ENCODE peak calls at places on chromosomes 2 and 18, in eight cellular contexts. One of them, this sample, is unnamed.
A peak's percentile ranks its signal among the peaks of the same experiment; 100 is the strongest.

GRCh38 chr2:240960963-240961876 is 37.2 kb upstream of the SNED1 start:
- DNase-seq in PC-3: no peak
- DNase-seq in adipocyte: peak; percentile 23
- DNase-seq in neural progenitor cell: no peak
- DNase-seq in hepatocyte: peak; percentile 48
- DNase-seq in neuronal stem cell: no peak
- DNase-seq in heart right ventricle: no peak
- DNase-seq in GM23338: no peak
- DNase-seq in this sample: peak; percentile 22

GRCh38 chr2:232887171-232887850 is 17.2 kb downstream of the SNORC start:
- DNase-seq in PC-3: no peak
- DNase-seq in adipocyte: no peak
- DNase-seq in neural progenitor cell: peak; percentile 50
- DNase-seq in hepatocyte: no peak
- DNase-seq in neuronal stem cell: no peak
- DNase-seq in heart right ventricle: no peak
- DNase-seq in GM23338: peak; percentile 51
- DNase-seq in this sample: no peak

GRCh38 chr2:95347681-95348608 is 50.8 kb downstream of the KCNIP3 start:
- DNase-seq in PC-3: no peak
- DNase-seq in adipocyte: no peak
- DNase-seq in neural progenitor cell: no peak
- DNase-seq in hepatocyte: no peak
- DNase-seq in neuronal stem cell: no peak
- DNase-seq in heart right ventricle: no peak
- DNase-seq in GM23338: no peak
- DNase-seq in this sample: no peak

GRCh38 chr2:28621172-28622100 is 125.6 kb downstream of the PLB1 start:
- DNase-seq in PC-3: peak; percentile 92
- DNase-seq in adipocyte: peak; percentile 91
- DNase-seq in neural progenitor cell: peak; percentile 70
- DNase-seq in hepatocyte: peak; percentile 93
- DNase-seq in neuronal stem cell: peak; percentile 32
- DNase-seq in heart right ventricle: no peak
- DNase-seq in GM23338: peak; percentile 49
- DNase-seq in this sample: peak; percentile 63

GRCh38 chr2:133197156-133197555 is 371.1 kb downstream of the NCKAP5 start:
- DNase-seq in PC-3: no peak
- DNase-seq in adipocyte: no peak
- DNase-seq in neural progenitor cell: no peak
- DNase-seq in hepatocyte: no peak
- DNase-seq in neuronal stem cell: no peak
- DNase-seq in heart right ventricle: no peak
- DNase-seq in GM23338: no peak
- DNase-seq in this sample: no peak

GRCh38 chr18:75896865-75897264 is 469.4 kb upstream of the SMIM21 start:
- DNase-seq in PC-3: peak; percentile 46
- DNase-seq in adipocyte: no peak
- DNase-seq in neural progenitor cell: peak; percentile 51
- DNase-seq in hepatocyte: peak; percentile 64
- DNase-seq in neuronal stem cell: no peak
- DNase-seq in heart right ventricle: no peak
- DNase-seq in GM23338: peak; percentile 28
- DNase-seq in this sample: peak; percentile 30

GRCh38 chr2:58067001-58067400 is 20.4 kb downstream of the VRK2 start:
- DNase-seq in PC-3: no peak
- DNase-seq in adipocyte: no peak
- DNase-seq in neural progenitor cell: no peak
- DNase-seq in hepatocyte: no peak
- DNase-seq in neuronal stem cell: no peak
- DNase-seq in heart right ventricle: no peak
- DNase-seq in GM23338: no peak
- DNase-seq in this sample: no peak

GRCh38 chr2:46494596-46494995 is 15.2 kb downstream of the TMEM247 start:
- DNase-seq in PC-3: no peak
- DNase-seq in adipocyte: no peak
- DNase-seq in neural progenitor cell: no peak
- DNase-seq in hepatocyte: no peak
- DNase-seq in neuronal stem cell: no peak
- DNase-seq in heart right ventricle: no peak
- DNase-seq in GM23338: no peak
- DNase-seq in this sample: no peak

GRCh38 chr2:241035142-241035817 is 36.9 kb downstream of the SNED1 start:
- DNase-seq in PC-3: no peak
- DNase-seq in adipocyte: no peak
- DNase-seq in neural progenitor cell: peak; percentile 57
- DNase-seq in hepatocyte: no peak
- DNase-seq in neuronal stem cell: no peak
- DNase-seq in heart right ventricle: no peak
- DNase-seq in GM23338: peak; percentile 76
- DNase-seq in this sample: peak; percentile 93

GRCh38 chr18:11994346-11994707 is 13.0 kb downstream of the IMPA2 start:
- DNase-seq in PC-3: peak; percentile 68
- DNase-seq in adipocyte: peak; percentile 85
- DNase-seq in neural progenitor cell: no peak
- DNase-seq in hepatocyte: peak; percentile 82
- DNase-seq in neuronal stem cell: no peak
- DNase-seq in heart right ventricle: peak; percentile 60
- DNase-seq in GM23338: no peak
- DNase-seq in this sample: peak; percentile 16

GRCh38 chr2:74020717-74021406 is 36.2 kb downstream of the TET3 start:
- DNase-seq in PC-3: no peak
- DNase-seq in adipocyte: no peak
- DNase-seq in neural progenitor cell: no peak
- DNase-seq in hepatocyte: no peak
- DNase-seq in neuronal stem cell: no peak
- DNase-seq in heart right ventricle: no peak
- DNase-seq in GM23338: no peak
- DNase-seq in this sample: no peak

GRCh38 chr2:174635015-174635593 is 37.5 kb upstream of the WIPF1 start:
- DNase-seq in PC-3: no peak
- DNase-seq in adipocyte: no peak
- DNase-seq in neural progenitor cell: no peak
- DNase-seq in hepatocyte: no peak
- DNase-seq in neuronal stem cell: no peak
- DNase-seq in heart right ventricle: no peak
- DNase-seq in GM23338: no peak
- DNase-seq in this sample: no peak

GRCh38 chr2:16240459-16240858 is 300.1 kb downstream of the MYCN start:
- DNase-seq in PC-3: no peak
- DNase-seq in adipocyte: no peak
- DNase-seq in neural progenitor cell: no peak
- DNase-seq in hepatocyte: no peak
- DNase-seq in neuronal stem cell: no peak
- DNase-seq in heart right ventricle: no peak
- DNase-seq in GM23338: no peak
- DNase-seq in this sample: no peak

GRCh38 chr2:42100696-42101585 is 53.1 kb downstream of the PKDCC start:
- DNase-seq in PC-3: peak; percentile 58
- DNase-seq in adipocyte: peak; percentile 84
- DNase-seq in neural progenitor cell: peak; percentile 77
- DNase-seq in hepatocyte: peak; percentile 76
- DNase-seq in neuronal stem cell: peak; percentile 24
- DNase-seq in heart right ventricle: peak; percentile 72
- DNase-seq in GM23338: peak; percentile 78
- DNase-seq in this sample: peak; percentile 78

GRCh38 chr2:159292157-159292556 is 5.7 kb upstream of the WDSUB1 start:
- DNase-seq in PC-3: no peak
- DNase-seq in adipocyte: no peak
- DNase-seq in neural progenitor cell: peak; percentile 20
- DNase-seq in hepatocyte: no peak
- DNase-seq in neuronal stem cell: no peak
- DNase-seq in heart right ventricle: no peak
- DNase-seq in GM23338: peak; percentile 36
- DNase-seq in this sample: no peak

GRCh38 chr18:37270046-37270665 is 295.4 kb downstream of the CELF4 start:
- DNase-seq in PC-3: peak; percentile 24
- DNase-seq in adipocyte: peak; percentile 82
- DNase-seq in neural progenitor cell: peak; percentile 91
- DNase-seq in hepatocyte: peak; percentile 84
- DNase-seq in neuronal stem cell: peak; percentile 89
- DNase-seq in heart right ventricle: no peak
- DNase-seq in GM23338: peak; percentile 85
- DNase-seq in this sample: peak; percentile 15

GRCh38 chr2:70450641-70451250 is 102.9 kb downstream of the TGFA start:
- DNase-seq in PC-3: peak; percentile 17
- DNase-seq in adipocyte: no peak
- DNase-seq in neural progenitor cell: no peak
- DNase-seq in hepatocyte: no peak
- DNase-seq in neuronal stem cell: no peak
- DNase-seq in heart right ventricle: no peak
- DNase-seq in GM23338: no peak
- DNase-seq in this sample: no peak

GRCh38 chr18:70195852-70196434 is 9.5 kb downstream of the RTTN start:
- DNase-seq in PC-3: peak; percentile 76
- DNase-seq in adipocyte: peak; percentile 82
- DNase-seq in neural progenitor cell: peak; percentile 47
- DNase-seq in hepatocyte: peak; percentile 68
- DNase-seq in neuronal stem cell: peak; percentile 8
- DNase-seq in heart right ventricle: no peak
- DNase-seq in GM23338: peak; percentile 58
- DNase-seq in this sample: peak; percentile 34

GRCh38 chr2:28346587-28346986 is 46.1 kb upstream of the FOSL2 start:
- DNase-seq in PC-3: no peak
- DNase-seq in adipocyte: peak; percentile 46
- DNase-seq in neural progenitor cell: no peak
- DNase-seq in hepatocyte: peak; percentile 57
- DNase-seq in neuronal stem cell: no peak
- DNase-seq in heart right ventricle: no peak
- DNase-seq in GM23338: no peak
- DNase-seq in this sample: no peak

GRCh38 chr2:61536086-61536722 is 2.0 kb downstream of the XPO1 start:
- DNase-seq in PC-3: peak; percentile 5
- DNase-seq in adipocyte: peak; percentile 61
- DNase-seq in neural progenitor cell: no peak
- DNase-seq in hepatocyte: peak; percentile 16
- DNase-seq in neuronal stem cell: no peak
- DNase-seq in heart right ventricle: peak; percentile 79
- DNase-seq in GM23338: no peak
- DNase-seq in this sample: no peak

GRCh38 chr2:40367032-40367431 is 84.9 kb downstream of the SLC8A1 start:
- DNase-seq in PC-3: no peak
- DNase-seq in adipocyte: no peak
- DNase-seq in neural progenitor cell: no peak
- DNase-seq in hepatocyte: no peak
- DNase-seq in neuronal stem cell: no peak
- DNase-seq in heart right ventricle: no peak
- DNase-seq in GM23338: no peak
- DNase-seq in this sample: no peak

GRCh38 chr2:26846881-26847662 is 860 bp upstream of the DPYSL5 start:
- DNase-seq in PC-3: no peak
- DNase-seq in adipocyte: no peak
- DNase-seq in neural progenitor cell: peak; percentile 63
- DNase-seq in hepatocyte: peak; percentile 8
- DNase-seq in neuronal stem cell: peak; percentile 41
- DNase-seq in heart right ventricle: peak; percentile 11
- DNase-seq in GM23338: peak; percentile 39
- DNase-seq in this sample: no peak
- H3K4me3 ChIP-seq in PC-3: no peak overlapping the region
- H3K4me3 ChIP-seq in adipocyte: no peak overlapping the region
- H3K4me3 ChIP-seq in neural progenitor cell: peak overlapping the region; percentile 97
- H3K4me3 ChIP-seq in hepatocyte: peak overlapping the region; percentile 8
- H3K4me3 ChIP-seq in neuronal stem cell: peak overlapping the region; percentile 79
- H3K4me3 ChIP-seq in heart right ventricle: peak overlapping the region; percentile 43
- H3K4me3 ChIP-seq in GM23338: peak overlapping the region; percentile 82
- H3K4me3 ChIP-seq in this sample: no peak overlapping the region

GRCh38 chr2:209146682-209147320 is 277.0 kb upstream of the MAP2 start:
- DNase-seq in PC-3: no peak
- DNase-seq in adipocyte: no peak
- DNase-seq in neural progenitor cell: no peak
- DNase-seq in hepatocyte: no peak
- DNase-seq in neuronal stem cell: no peak
- DNase-seq in heart right ventricle: no peak
- DNase-seq in GM23338: no peak
- DNase-seq in this sample: no peak

GRCh38 chr2:209141142-209141541 is 282.7 kb upstream of the MAP2 start:
- DNase-seq in PC-3: no peak
- DNase-seq in adipocyte: no peak
- DNase-seq in neural progenitor cell: no peak
- DNase-seq in hepatocyte: no peak
- DNase-seq in neuronal stem cell: no peak
- DNase-seq in heart right ventricle: no peak
- DNase-seq in GM23338: no peak
- DNase-seq in this sample: no peak

GRCh38 chr2:209138079-209138478 is 285.8 kb upstream of the MAP2 start:
- DNase-seq in PC-3: no peak
- DNase-seq in adipocyte: no peak
- DNase-seq in neural progenitor cell: no peak
- DNase-seq in hepatocyte: no peak
- DNase-seq in neuronal stem cell: no peak
- DNase-seq in heart right ventricle: no peak
- DNase-seq in GM23338: peak; percentile 65
- DNase-seq in this sample: no peak

GRCh38 chr2:209145941-209146681 is 277.7 kb upstream of the MAP2 start:
- DNase-seq in PC-3: no peak
- DNase-seq in adipocyte: no peak
- DNase-seq in neural progenitor cell: peak; percentile 7
- DNase-seq in hepatocyte: no peak
- DNase-seq in neuronal stem cell: no peak
- DNase-seq in heart right ventricle: no peak
- DNase-seq in GM23338: peak; percentile 58
- DNase-seq in this sample: no peak

DNA sequence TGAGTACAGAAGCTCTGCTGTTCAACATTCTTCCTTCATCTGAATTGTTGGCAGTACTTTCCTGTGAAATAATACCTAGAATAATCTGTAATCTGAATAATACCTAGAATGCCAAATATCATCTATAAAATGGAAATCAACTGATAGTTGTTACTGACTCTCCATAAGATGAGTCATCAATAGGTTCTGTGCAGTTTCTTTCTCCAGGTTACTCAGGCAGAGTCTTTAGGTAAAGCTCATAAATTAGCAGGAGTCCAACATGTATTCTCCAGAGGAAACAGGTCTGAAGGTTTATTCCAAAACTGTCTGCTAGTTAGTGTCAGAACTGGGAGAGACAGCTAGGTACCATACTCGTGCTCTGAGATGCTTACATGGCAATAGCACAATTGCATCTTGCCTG is 282.0 kb upstream of the MAP2 start:
- DNase-seq in PC-3: no peak
- DNase-seq in adipocyte: no peak
- DNase-seq in neural progenitor cell: no peak
- DNase-seq in hepatocyte: no peak
- DNase-seq in neuronal stem cell: no peak
- DNase-seq in heart right ventricle: no peak
- DNase-seq in GM23338: no peak
- DNase-seq in this sample: no peak
- H3K4me1 ChIP-seq in PC-3: no peaks in the 10 kb centered on the region
- H3K4me1 ChIP-seq in adipocyte: no peaks in the 10 kb centered on the region
- H3K4me1 ChIP-seq in neural progenitor cell: no peaks in the 10 kb centered on the region
- H3K4me1 ChIP-seq in hepatocyte: no peaks in the 10 kb centered on the region
- H3K4me1 ChIP-seq in neuronal stem cell: no peaks in the 10 kb centered on the region
- H3K4me1 ChIP-seq in heart right ventricle: no peaks in the 10 kb centered on the region
- H3K4me1 ChIP-seq in GM23338: peaks cover 70% of the 10 kb centered on the region
- H3K4me1 ChIP-seq in this sample: no peaks in the 10 kb centered on the region

GRCh38 chr18:64668563-64668962 is 519.7 kb upstream of the LINC00305 start:
- DNase-seq in PC-3: peak; percentile 58
- DNase-seq in adipocyte: no peak
- DNase-seq in neural progenitor cell: no peak
- DNase-seq in hepatocyte: no peak
- DNase-seq in neuronal stem cell: no peak
- DNase-seq in heart right ventricle: no peak
- DNase-seq in GM23338: no peak
- DNase-seq in this sample: no peak
- H3K4me3 ChIP-seq in PC-3: no peak overlapping the region
- H3K4me3 ChIP-seq in adipocyte: no peak overlapping the region
- H3K4me3 ChIP-seq in neural progenitor cell: no peak overlapping the region
- H3K4me3 ChIP-seq in hepatocyte: no peak overlapping the region
- H3K4me3 ChIP-seq in neuronal stem cell: no peak overlapping the region
- H3K4me3 ChIP-seq in heart right ventricle: no peak overlapping the region
- H3K4me3 ChIP-seq in GM23338: no peak overlapping the region
- H3K4me3 ChIP-seq in this sample: no peak overlapping the region

GRCh38 chr2:20111311-20112131 is 60.1 kb upstream of the LAPTM4A start:
- DNase-seq in PC-3: no peak
- DNase-seq in adipocyte: no peak
- DNase-seq in neural progenitor cell: no peak
- DNase-seq in hepatocyte: peak; percentile 8
- DNase-seq in neuronal stem cell: no peak
- DNase-seq in heart right ventricle: no peak
- DNase-seq in GM23338: no peak
- DNase-seq in this sample: no peak
- H3K4me1 ChIP-seq in PC-3: peaks cover 38% of the 10 kb centered on the region
- H3K4me1 ChIP-seq in adipocyte: peaks cover 1% of the 10 kb centered on the region
- H3K4me1 ChIP-seq in neural progenitor cell: no peaks in the 10 kb centered on the region
- H3K4me1 ChIP-seq in hepatocyte: peaks cover 18% of the 10 kb centered on the region
- H3K4me1 ChIP-seq in neuronal stem cell: peaks cover under 1% of the 10 kb centered on the region
- H3K4me1 ChIP-seq in heart right ventricle: peaks cover 12% of the 10 kb centered on the region
- H3K4me1 ChIP-seq in GM23338: no peaks in the 10 kb centered on the region
- H3K4me1 ChIP-seq in this sample: no peaks in the 10 kb centered on the region

This sample was measured in SJSA1.